ENCODE peak calls at places on chromosomes 11 and 22, in eight cellular contexts. J is effector memory CD4-positive, alpha-beta T cell; Y is K562; A is cardiac muscle cell; N is adrenal gland; M is A549; D is mucosa of descending colon; G is aorta. R is an unnamed sample.

GRCh38 chr11:128509990-128510389 is 77.4 kb downstream of the ETS1 start:
- DNase-seq in N (no peak), M (peak; percentile 42), D (no peak), J (no peak), Y (no peak), G (no peak), A (no peak), R (no peak)

GRCh38 chr11:26134481-26135355 is 197.2 kb upstream of the ANO3 start:
- DNase-seq in G (no peak), A (peak; percentile 16), N (no peak), D (no peak), J (no peak), Y (no peak), M (peak; percentile 14), R (no peak)

GRCh38 chr11:67300256-67300755 is 3.0 kb upstream of the SSH3 start:
- DNase-seq in M (no peak), N (peak; percentile 11), G (peak; percentile 23), A (no peak), D (no peak), J (no peak), Y (no peak), R (no peak)

GRCh38 chr22:45640291-45640940 is 31.2 kb upstream of the ATXN10 start:
- DNase-seq in D (no peak), Y (no peak), M (no peak), N (no peak), A (no peak), G (no peak), J (no peak), R (no peak)

GRCh38 chr11:131661137-131661536 is 290.7 kb downstream of the NTM start:
- DNase-seq in A (no peak), J (no peak), D (no peak), Y (no peak), G (no peak), N (no peak), M (no peak), R (no peak)

GRCh38 chr11:66195867-66196266 is 72.6 kb upstream of the RAB1B start:
- DNase-seq in D (no peak), M (no peak), A (no peak), G (no peak), Y (no peak), N (no peak), J (no peak), R (no peak)

GRCh38 chr22:45548991-45549736 is 46.5 kb downstream of the FBLN1 start:
- DNase-seq in N (no peak), D (peak; percentile 50), Y (peak; percentile 41), A (peak; percentile 27), M (peak; percentile 88), J (no peak), G (peak; percentile 88), R (no peak)

GRCh38 chr11:92628401-92629292 is 340.8 kb upstream of the MTNR1B start:
- DNase-seq in D (no peak), M (no peak), N (no peak), A (no peak), Y (no peak), G (no peak), J (no peak), R (peak; percentile 90)

GRCh38 chr11:35050596-35050995 is 88.4 kb upstream of the CD44 start:
- DNase-seq in J (no peak), G (no peak), A (no peak), Y (no peak), M (no peak), N (no peak), D (no peak), R (no peak)
- H3K9me3 ChIP-seq in J (no peaks in the 10 kb centered on the region), G (no peaks in the 10 kb centered on the region), A (no peaks in the 10 kb centered on the region), Y (no peaks in the 10 kb centered on the region), M (no peaks in the 10 kb centered on the region), N (no peaks in the 10 kb centered on the region), D (no peaks in the 10 kb centered on the region), R (no peaks in the 10 kb centered on the region)

GRCh38 chr11:110186867-110187266 is 93.7 kb downstream of the ZC3H12C start:
- DNase-seq in M (no peak), J (no peak), Y (no peak), G (no peak), D (no peak), A (no peak), N (no peak), R (no peak)

GRCh38 chr11:110185599-110185998 is 92.4 kb downstream of the ZC3H12C start:
- DNase-seq in A (no peak), M (no peak), N (no peak), J (no peak), Y (no peak), D (no peak), G (no peak), R (no peak)

GRCh38 chr11:110184974-110185597 is 91.9 kb downstream of the ZC3H12C start:
- DNase-seq in D (no peak), M (no peak), A (no peak), Y (no peak), J (no peak), G (no peak), N (peak; percentile 71), R (no peak)

GRCh38 chr11:110186456-110186855 is 93.3 kb downstream of the ZC3H12C start:
- DNase-seq in G (no peak), Y (no peak), J (no peak), A (no peak), D (no peak), M (no peak), N (no peak), R (no peak)

GRCh38 chr11:110187731-110188130 is 94.5 kb downstream of the ZC3H12C start:
- DNase-seq in N (no peak), G (no peak), M (no peak), J (no peak), D (no peak), A (no peak), Y (no peak), R (no peak)
- H3K9me3 ChIP-seq in N (no peaks in the 10 kb centered on the region), G (no peaks in the 10 kb centered on the region), M (no peaks in the 10 kb centered on the region), J (no peaks in the 10 kb centered on the region), D (no peaks in the 10 kb centered on the region), A (no peaks in the 10 kb centered on the region), Y (no peaks in the 10 kb centered on the region), R (no peaks in the 10 kb centered on the region)

DNA sequence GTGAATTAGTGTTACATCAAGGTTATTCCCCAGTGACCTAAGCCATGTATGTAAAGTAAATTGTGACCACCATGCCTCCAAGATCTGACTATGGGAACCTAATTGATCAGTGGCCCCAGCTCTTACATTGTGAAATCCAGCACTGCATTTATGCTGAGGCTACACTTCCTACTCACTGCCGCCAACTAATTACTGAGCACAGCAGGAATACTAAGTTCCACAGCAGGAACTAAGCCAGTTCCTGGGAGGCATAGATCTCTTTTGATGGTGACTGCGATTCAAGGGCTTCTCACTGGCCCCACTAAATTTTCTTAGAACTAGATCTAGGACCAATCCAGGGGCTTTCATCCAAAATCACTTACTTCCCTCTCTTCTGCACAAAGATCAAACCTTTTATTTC is 45.9 kb downstream of the CNTN5 start:
- DNase-seq in J (no peak), G (no peak), D (no peak), N (no peak), Y (no peak), M (no peak), A (no peak), R (no peak)
- H3K9me3 ChIP-seq in J (no peaks in the 10 kb centered on the region), G (no peaks in the 10 kb centered on the region), D (no peaks in the 10 kb centered on the region), N (no peaks in the 10 kb centered on the region), Y (no peaks in the 10 kb centered on the region), M (no peaks in the 10 kb centered on the region), A (no peaks in the 10 kb centered on the region), R (no peaks in the 10 kb centered on the region)

DNA sequence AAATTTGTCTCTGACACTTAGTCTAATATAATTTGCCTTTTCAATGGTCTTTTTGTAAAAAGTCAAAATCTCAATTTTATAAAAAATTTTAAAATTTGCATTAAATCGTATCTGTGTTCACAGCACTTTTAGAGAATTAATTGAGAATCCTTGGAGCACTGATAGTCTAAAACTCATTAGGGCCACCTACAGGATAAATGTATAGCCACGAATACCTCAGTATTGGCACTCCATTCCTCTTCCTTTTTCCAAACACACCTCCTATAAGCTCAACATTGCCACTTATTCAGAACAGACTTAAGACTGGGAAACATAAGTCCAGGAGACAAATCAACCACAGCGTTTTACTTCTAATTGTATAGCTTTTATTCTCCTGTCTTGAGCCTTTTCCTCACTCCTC is 776.0 kb upstream of the ARHGAP42 start:
- DNase-seq in Y (no peak), J (no peak), M (no peak), A (no peak), N (no peak), D (no peak), G (no peak), R (no peak)
- H3K9me3 ChIP-seq in Y (no peaks in the 10 kb centered on the region), J (no peaks in the 10 kb centered on the region), M (no peaks in the 10 kb centered on the region), A (no peaks in the 10 kb centered on the region), N (no peaks in the 10 kb centered on the region), D (peaks cover 3% of the 10 kb centered on the region), G (no peaks in the 10 kb centered on the region), R (no peaks in the 10 kb centered on the region)

DNA sequence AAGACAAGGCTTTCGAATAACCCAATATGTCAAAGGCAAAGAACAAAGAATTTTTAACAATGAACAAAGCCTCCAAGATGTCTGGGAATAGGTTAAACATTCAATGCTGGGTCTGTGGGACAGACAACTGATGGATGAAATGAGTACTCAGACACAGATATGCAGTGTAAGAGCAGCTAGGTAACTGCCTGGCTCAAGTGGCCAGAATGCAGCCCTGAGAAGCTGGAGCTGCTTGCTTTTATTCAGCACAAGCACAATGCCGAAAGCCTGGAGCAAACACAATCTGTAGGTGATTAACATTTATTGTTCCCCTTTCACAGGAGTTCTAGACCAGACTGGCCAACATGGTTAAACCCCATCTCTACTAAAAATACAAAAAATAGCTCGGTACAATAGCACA is 24.0 kb downstream of the GLYAT start:
- DNase-seq in D (no peak), Y (no peak), M (no peak), G (no peak), J (no peak), A (no peak), N (no peak), R (no peak)
- H3K9me3 ChIP-seq in D (peaks cover 6% of the 10 kb centered on the region), Y (no peaks in the 10 kb centered on the region), M (no peaks in the 10 kb centered on the region), G (peaks cover 7% of the 10 kb centered on the region), J (no peaks in the 10 kb centered on the region), A (no peaks in the 10 kb centered on the region), N (no peaks in the 10 kb centered on the region), R (no peaks in the 10 kb centered on the region)

DNA sequence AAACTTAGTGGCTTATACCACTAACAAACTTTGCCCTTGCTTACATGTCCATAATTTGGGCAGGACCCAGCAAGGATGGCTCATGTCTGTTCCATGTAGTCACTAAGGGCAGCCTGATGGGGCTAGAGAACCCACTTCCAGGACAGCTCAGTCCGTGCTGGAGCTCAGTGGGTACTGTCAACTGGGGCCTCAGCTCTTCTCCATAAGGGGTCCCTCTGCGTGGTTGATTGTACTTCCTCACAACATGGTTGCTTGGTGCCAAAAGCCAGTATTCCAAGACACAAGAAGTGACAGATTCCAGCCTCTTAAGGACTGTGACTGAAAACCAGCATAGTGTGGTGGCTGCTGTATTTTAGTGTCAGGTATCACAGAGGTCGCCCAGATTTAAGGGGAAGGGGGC is 675.2 kb downstream of the TBC1D22A start:
- DNase-seq in D (no peak), G (no peak), J (no peak), N (no peak), M (no peak), A (no peak), Y (no peak), R (no peak)
- H3K9me3 ChIP-seq in D (no peaks in the 10 kb centered on the region), G (peaks cover 4% of the 10 kb centered on the region), J (peaks cover under 1% of the 10 kb centered on the region), N (no peaks in the 10 kb centered on the region), M (peaks cover 9% of the 10 kb centered on the region), A (no peaks in the 10 kb centered on the region), Y (no peaks in the 10 kb centered on the region), R (no peaks in the 10 kb centered on the region)